ENCODE peak calls at places on chromosomes 4 and X, in ten cellular contexts. C, K, P, B, V, Y, J, O, F and L are unnamed samples.

GRCh38 chr4:118775405-118775804 is 60.5 kb downstream of the SEC24D start:
- DNase-seq in C (no peak), K (no peak), P (no peak), B (no peak), V (no peak), Y (no peak), J (no peak), O (no peak), F (no peak), L (peak; percentile 22)

GRCh38 chr4:184169225-184169867 is 48.3 kb downstream of the ENPP6 start:
- DNase-seq in C (no peak), K (no peak), P (no peak), B (no peak), V (no peak), Y (no peak), J (no peak), O (no peak), F (no peak), L (no peak)

GRCh38 chrX:70402721-70403120 is 20.4 kb upstream of the GDPD2 start:
- DNase-seq in C (no peak), K (no peak), P (no peak), B (no peak), V (no peak), Y (no peak), J (no peak), O (no peak), F (no peak), L (peak; percentile 73)

GRCh38 chr4:95020521-95020920 is 262.8 kb downstream of the BMPR1B start:
- DNase-seq in C (no peak), K (no peak), P (no peak), B (no peak), V (no peak), Y (no peak), J (no peak), O (no peak), F (no peak), L (no peak)

GRCh38 chr4:158823461-158823873 is 54.6 kb downstream of the FNIP2 start:
- DNase-seq in C (no peak), K (no peak), P (no peak), B (no peak), V (peak; percentile 18), Y (no peak), J (no peak), O (no peak), F (no peak), L (peak; percentile 58)

GRCh38 chr4:150342945-150343344 is 239.0 kb upstream of the MAB21L2 start:
- DNase-seq in C (no peak), K (no peak), P (no peak), B (peak; percentile 49), V (no peak), Y (no peak), J (no peak), O (no peak), F (no peak), L (peak; percentile 39)

GRCh38 chr4:26288308-26288982 is 32.4 kb upstream of the RBPJ start:
- DNase-seq in C (no peak), K (no peak), P (no peak), B (no peak), V (peak; percentile 65), Y (no peak), J (no peak), O (no peak), F (no peak), L (peak; percentile 75)

GRCh38 chr4:189202182-189202868 is 738.3 kb upstream of the FRG1 start:
- DNase-seq in C (peak; percentile 64), K (peak; percentile 83), P (no peak), B (peak; percentile 69), V (peak; percentile 93), Y (no peak), J (peak; percentile 61), O (peak; percentile 25), F (peak; percentile 83), L (peak; percentile 25)

GRCh38 chrX:7318661-7319060 is 170.7 kb upstream of the PUDP start:
- DNase-seq in C (no peak), K (no peak), P (no peak), B (no peak), V (no peak), Y (no peak), J (no peak), O (no peak), F (no peak), L (no peak)

GRCh38 chr4:164937576-164938270 is 39.7 kb downstream of the TRIM61 start:
- DNase-seq in C (no peak), K (peak; percentile 61), P (no peak), B (no peak), V (peak; percentile 50), Y (no peak), J (no peak), O (no peak), F (no peak), L (peak; percentile 14)

GRCh38 chr4:94000559-94000958 is 172.0 kb downstream of the ATOH1 start:
- DNase-seq in C (no peak), K (no peak), P (no peak), B (no peak), V (no peak), Y (no peak), J (no peak), O (no peak), F (no peak), L (no peak)
- TF ChIP-seq CTCF in C (no peak), K (no peak), P (no peak), B (no peak), V (no peak), Y (no peak), J (no peak), O (peak; percentile 17), F (no peak), L (no peak)

GRCh38 chrX:45806410-45807121 is 605.9 kb upstream of the DIPK2B start:
- DNase-seq in C (no peak), K (peak; percentile 24), P (peak; percentile 62), B (no peak), V (peak; percentile 95), Y (peak; percentile 25), J (no peak), O (no peak), F (no peak), L (peak; percentile 37)

GRCh38 chrX:45811307-45811706 is 610.6 kb upstream of the DIPK2B start:
- DNase-seq in C (no peak), K (no peak), P (no peak), B (no peak), V (no peak), Y (no peak), J (no peak), O (peak; percentile 4), F (no peak), L (no peak)

GRCh38 chrX:45803383-45803921 is 602.8 kb upstream of the DIPK2B start:
- DNase-seq in C (no peak), K (no peak), P (no peak), B (no peak), V (peak; percentile 90), Y (no peak), J (no peak), O (no peak), F (no peak), L (peak; percentile 92)

GRCh38 chrX:45807572-45808425 is 607.1 kb upstream of the DIPK2B start:
- DNase-seq in C (no peak), K (peak; percentile 13), P (no peak), B (no peak), V (peak; percentile 71), Y (no peak), J (no peak), O (no peak), F (no peak), L (peak; percentile 52)
- H3K4me3 ChIP-seq in C (no peak overlapping the region), K (no peak overlapping the region), P (peak overlapping the region; percentile 27), B (no peak overlapping the region), V (no peak overlapping the region), Y (no peak overlapping the region), J (no peak overlapping the region), O (no peak overlapping the region), F (peak overlapping the region; percentile 5), L (no peak overlapping the region)

GRCh38 chrX:72126539-72127140 is 5.1 kb downstream of the RTL5 start:
- DNase-seq in C (peak; percentile 88), K (peak; percentile 83), P (peak; percentile 91), B (peak; percentile 81), V (peak; percentile 91), Y (peak; percentile 77), J (peak; percentile 90), O (peak; percentile 73), F (peak; percentile 89), L (peak; percentile 79)
- H3K27me3 ChIP-seq in C (no peaks in the 10 kb centered on the region), K (no peaks in the 10 kb centered on the region), P (no peaks in the 10 kb centered on the region), B (no peaks in the 10 kb centered on the region), V (no peaks in the 10 kb centered on the region), Y (no peaks in the 10 kb centered on the region), J (no peaks in the 10 kb centered on the region), O (peaks cover 30% of the 10 kb centered on the region), F (no peaks in the 10 kb centered on the region), L (peaks cover 13% of the 10 kb centered on the region)

DNA sequence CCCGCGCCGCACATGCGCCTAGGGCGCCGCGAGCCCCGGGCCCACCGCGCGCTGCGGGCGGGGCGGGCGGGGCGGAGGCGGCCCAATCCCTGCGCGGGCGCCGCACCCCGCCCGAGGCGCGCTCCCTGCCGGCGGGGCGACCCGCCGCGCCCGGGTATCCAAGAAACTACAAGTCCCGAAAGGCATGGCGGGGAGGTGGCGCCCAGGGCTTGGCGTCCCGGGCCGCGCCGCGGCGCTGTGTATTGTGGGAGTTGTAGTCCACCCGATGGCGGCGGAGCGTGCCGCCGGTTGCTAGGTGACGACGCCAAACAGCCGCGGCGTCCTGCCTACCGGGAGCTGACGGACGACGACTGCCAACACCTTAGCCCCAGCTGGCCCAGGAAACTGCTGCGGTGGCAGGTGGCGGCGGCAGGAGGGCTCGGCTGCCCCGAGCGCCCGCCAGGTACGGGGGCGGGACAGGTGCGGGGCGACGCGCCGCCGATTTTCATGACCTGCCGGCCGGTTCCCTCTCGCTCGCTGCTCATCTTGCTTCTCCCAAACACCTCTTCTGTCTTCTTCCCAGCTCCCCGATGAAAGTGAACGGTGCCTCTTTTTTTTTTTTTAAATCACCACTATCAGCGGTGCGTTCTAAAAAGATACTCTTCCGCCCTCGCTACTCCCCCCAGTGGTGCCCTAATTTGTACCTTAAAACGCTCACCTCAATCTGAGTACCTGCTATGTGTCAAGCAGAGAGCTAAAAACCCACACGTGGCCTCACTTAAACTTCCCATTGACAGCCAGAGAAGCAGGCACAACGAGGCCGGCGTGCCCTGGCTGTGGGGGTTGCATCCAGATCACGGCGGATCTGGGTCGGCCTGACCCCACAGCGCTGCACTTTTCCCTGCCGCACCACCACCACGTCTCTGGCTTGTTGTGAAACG is at the start of gene CFAP99:
- DNase-seq in C (peak; percentile 100), K (peak; percentile 98), P (peak; percentile 99), B (peak; percentile 99), V (peak; percentile 91), Y (peak; percentile 95), J (peak; percentile 98), O (peak; percentile 96), F (peak; percentile 98), L (peak; percentile 84)
- TF ChIP-seq CTCF in C (no peak), K (peak; percentile 16), P (peak; percentile 58), B (no peak), V (no peak), Y (no peak), J (no peak), O (peak; percentile 37), F (no peak), L (peak; percentile 1)

DNA sequence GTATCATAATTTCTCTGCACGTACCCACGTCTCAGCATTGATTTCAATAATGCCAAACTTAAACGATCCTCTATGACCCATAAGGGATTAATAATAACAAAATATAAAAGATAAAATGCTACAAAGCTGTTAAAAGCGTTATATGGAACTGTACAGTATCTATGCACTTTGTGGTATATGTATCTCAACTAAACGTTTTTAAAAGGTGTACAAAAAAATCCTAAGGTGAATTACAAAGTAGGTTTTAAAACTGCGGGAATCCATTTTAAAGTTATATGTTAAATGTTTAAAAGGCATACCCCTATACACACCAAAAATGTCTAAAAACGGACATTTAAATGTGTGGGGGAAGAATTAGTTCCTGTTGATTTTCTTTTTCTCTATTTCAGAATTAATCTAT is 860 bp downstream of the ZNF182 start:
- DNase-seq in C (no peak), K (no peak), P (no peak), B (no peak), V (no peak), Y (no peak), J (no peak), O (no peak), F (no peak), L (no peak)
- H3K4me3 ChIP-seq in C (peak overlapping the region; percentile 49), K (peak overlapping the region; percentile 43), P (peak overlapping the region; percentile 81), B (no peak overlapping the region), V (peak overlapping the region; percentile 53), Y (peak overlapping the region; percentile 46), J (peak overlapping the region; percentile 63), O (peak overlapping the region; percentile 57), F (peak overlapping the region; percentile 57), L (peak overlapping the region; percentile 48)